ENCODE peak calls at places on chromosomes 13 and 19, in ten cellular contexts. One of them, this sample, is unnamed.

GRCh38 chr13:32031025-32031814 is at the start of gene FRY:
- DNase-seq in HFFc6: peak; percentile 46
- DNase-seq in NCI-H1105: peak; percentile 37
- DNase-seq in smooth muscle cell of the brain vasculature: no peak
- DNase-seq in left ventricle myocardium inferior: peak; percentile 70
- DNase-seq in HS-27A: no peak
- DNase-seq in neuronal stem cell: peak; percentile 74
- DNase-seq in neural progenitor cell: peak; percentile 93
- DNase-seq in HFF-Myc: peak; percentile 26
- DNase-seq in uterus: peak; percentile 79
- DNase-seq in this sample: peak; percentile 46

GRCh38 chr13:44523176-44524017 is 52.7 kb downstream of the TSC22D1 start:
- DNase-seq in smooth muscle cell of the brain vasculature: peak; percentile 18
- DNase-seq in uterus: no peak
- DNase-seq in neuronal stem cell: no peak
- DNase-seq in NCI-H1105: no peak
- DNase-seq in HFFc6: peak; percentile 27
- DNase-seq in neural progenitor cell: no peak
- DNase-seq in left ventricle myocardium inferior: no peak
- DNase-seq in HFF-Myc: no peak
- DNase-seq in HS-27A: no peak
- DNase-seq in this sample: no peak

GRCh38 chr13:113820813-113821651 is 42.8 kb downstream of the GAS6 start:
- DNase-seq in HFFc6: peak; percentile 99
- DNase-seq in neural progenitor cell: no peak
- DNase-seq in smooth muscle cell of the brain vasculature: peak; percentile 96
- DNase-seq in left ventricle myocardium inferior: peak; percentile 78
- DNase-seq in HFF-Myc: peak; percentile 93
- DNase-seq in neuronal stem cell: no peak
- DNase-seq in NCI-H1105: no peak
- DNase-seq in HS-27A: peak; percentile 74
- DNase-seq in uterus: peak; percentile 94
- DNase-seq in this sample: no peak

GRCh38 chr13:38880397-38880796 is 110.2 kb downstream of the STOML3 start:
- DNase-seq in NCI-H1105: no peak
- DNase-seq in uterus: no peak
- DNase-seq in neural progenitor cell: no peak
- DNase-seq in HS-27A: no peak
- DNase-seq in left ventricle myocardium inferior: no peak
- DNase-seq in smooth muscle cell of the brain vasculature: no peak
- DNase-seq in neuronal stem cell: no peak
- DNase-seq in HFF-Myc: no peak
- DNase-seq in HFFc6: no peak
- DNase-seq in this sample: no peak

GRCh38 chr13:79777504-79777903 is 296.5 kb downstream of the NDFIP2 start:
- DNase-seq in smooth muscle cell of the brain vasculature: no peak
- DNase-seq in left ventricle myocardium inferior: no peak
- DNase-seq in HFFc6: no peak
- DNase-seq in neural progenitor cell: no peak
- DNase-seq in NCI-H1105: no peak
- DNase-seq in uterus: no peak
- DNase-seq in neuronal stem cell: no peak
- DNase-seq in HFF-Myc: no peak
- DNase-seq in HS-27A: no peak
- DNase-seq in this sample: no peak

GRCh38 chr13:97429681-97430081 is 4.3 kb upstream of the RAP2A start:
- DNase-seq in neuronal stem cell: no peak
- DNase-seq in uterus: no peak
- DNase-seq in HFF-Myc: no peak
- DNase-seq in HS-27A: no peak
- DNase-seq in left ventricle myocardium inferior: no peak
- DNase-seq in smooth muscle cell of the brain vasculature: no peak
- DNase-seq in HFFc6: peak; percentile 15
- DNase-seq in NCI-H1105: no peak
- DNase-seq in neural progenitor cell: no peak
- DNase-seq in this sample: no peak

GRCh38 chr13:20390526-20391175 is 135.0 kb downstream of the CRYL1 start:
- DNase-seq in neuronal stem cell: no peak
- DNase-seq in HS-27A: no peak
- DNase-seq in left ventricle myocardium inferior: no peak
- DNase-seq in HFF-Myc: no peak
- DNase-seq in HFFc6: no peak
- DNase-seq in neural progenitor cell: no peak
- DNase-seq in uterus: no peak
- DNase-seq in smooth muscle cell of the brain vasculature: no peak
- DNase-seq in NCI-H1105: no peak
- DNase-seq in this sample: no peak

GRCh38 chr19:56538761-56539263 is at the start of gene ZFP28:
- DNase-seq in HFF-Myc: no peak
- DNase-seq in NCI-H1105: no peak
- DNase-seq in smooth muscle cell of the brain vasculature: no peak
- DNase-seq in neuronal stem cell: no peak
- DNase-seq in HFFc6: peak; percentile 1
- DNase-seq in neural progenitor cell: no peak
- DNase-seq in left ventricle myocardium inferior: peak; percentile 89
- DNase-seq in uterus: peak; percentile 78
- DNase-seq in HS-27A: peak; percentile 40
- DNase-seq in this sample: peak; percentile 50

GRCh38 chr19:53553865-53554791 is 16.2 kb downstream of the ZNF331 start:
- DNase-seq in HFFc6: peak; percentile 72
- DNase-seq in left ventricle myocardium inferior: peak; percentile 88
- DNase-seq in neural progenitor cell: no peak
- DNase-seq in uterus: peak; percentile 87
- DNase-seq in HFF-Myc: peak; percentile 26
- DNase-seq in NCI-H1105: no peak
- DNase-seq in smooth muscle cell of the brain vasculature: peak; percentile 44
- DNase-seq in neuronal stem cell: no peak
- DNase-seq in HS-27A: peak; percentile 62
- DNase-seq in this sample: no peak